ENCODE peak calls at places on chromosomes 6 and 20, in nine cellular contexts. Z is G401; S is D721Med; Y is omental fat pad; I is A172; R is activated CD8-positive, alpha-beta memory T cell treated with anti-CD3 and anti-CD28 coated beads, Interleukin-2, amount 10 ng/mL, durations not matched to agents 7 days and 5 days; K is cardiac fibroblast; T is activated T-cell treated with anti-CD3 and anti-CD28 coated beads for 24 hours; J is NCI-H524. E is an unnamed sample.

GRCh38 chr6:167290786-167291622 is at the start of gene UNC93A:
- DNase-seq in Z (no peak), S (no peak), Y (no peak), I (no peak), R (no peak), K (no peak), T (no peak), J (no peak), E (no peak)

GRCh38 chr6:43916091-43916923 is 146.3 kb downstream of the VEGFA start:
- DNase-seq in Z (no peak), S (no peak), Y (no peak), I (no peak), R (no peak), K (peak; percentile 79), T (no peak), J (no peak), E (no peak)

GRCh38 chr6:168027521-168027920 is 30.1 kb downstream of the KIF25 start:
- DNase-seq in Z (no peak), S (no peak), Y (no peak), I (no peak), R (no peak), K (no peak), T (no peak), J (no peak), E (no peak)

GRCh38 chr6:81722503-81723223 is 29.8 kb downstream of the TENT5A start:
- DNase-seq in Z (no peak), S (no peak), Y (no peak), I (no peak), R (no peak), K (no peak), T (no peak), J (no peak), E (no peak)

GRCh38 chr6:1796706-1797529 is 187.2 kb downstream of the FOXC1 start:
- DNase-seq in Z (no peak), S (no peak), Y (no peak), I (no peak), R (no peak), K (no peak), T (no peak), J (no peak), E (no peak)

GRCh38 chr6:81995548-81996289 is 243.2 kb upstream of the TENT5A start:
- DNase-seq in Z (no peak), S (no peak), Y (no peak), I (no peak), R (no peak), K (peak; percentile 30), T (no peak), J (peak; percentile 8), E (no peak)

GRCh38 chr6:148924226-148924989 is 177.6 kb downstream of the UST start:
- DNase-seq in Z (no peak), S (no peak), Y (no peak), I (no peak), R (no peak), K (no peak), T (no peak), J (no peak), E (no peak)

GRCh38 chr6:145602927-145603326 is 132.4 kb downstream of the EPM2A start:
- DNase-seq in Z (peak; percentile 3), S (no peak), Y (no peak), I (no peak), R (no peak), K (no peak), T (no peak), J (no peak), E (no peak)

GRCh38 chr20:50786703-50787102 is 8.2 kb upstream of the BCAS4 start:
- DNase-seq in Z (no peak), S (no peak), Y (no peak), I (no peak), R (no peak), K (no peak), T (no peak), J (no peak), E (no peak)

GRCh38 chr6:42177514-42178364 is 4.6 kb downstream of the GUCA1A start:
- DNase-seq in Z (no peak), S (no peak), Y (no peak), I (no peak), R (no peak), K (no peak), T (peak; percentile 4), J (no peak), E (no peak)

GRCh38 chr6:152099816-152100618 is 292.5 kb downstream of the ESR1 start:
- DNase-seq in Z (no peak), S (no peak), Y (no peak), I (peak; percentile 45), R (no peak), K (peak; percentile 65), T (no peak), J (peak; percentile 59), E (no peak)

GRCh38 chr6:31113861-31114539 is 600 bp upstream of the PSORS1C1 start:
- DNase-seq in Z (no peak), S (no peak), Y (no peak), I (peak; percentile 63), R (no peak), K (peak; percentile 47), T (no peak), J (no peak), E (no peak)

GRCh38 chr6:145704153-145704781 is 31.1 kb downstream of the EPM2A start:
- DNase-seq in Z (peak; percentile 12), S (no peak), Y (no peak), I (no peak), R (no peak), K (peak; percentile 44), T (no peak), J (no peak), E (no peak)

GRCh38 chr6:21438986-21439352 is 154.6 kb upstream of the SOX4 start:
- DNase-seq in Z (no peak), S (no peak), Y (no peak), I (no peak), R (no peak), K (no peak), T (no peak), J (no peak), E (no peak)

GRCh38 chr6:20403766-20404640 is 2.3 kb downstream of the E2F3 start:
- DNase-seq in Z (peak; percentile 12), S (no peak), Y (no peak), I (peak; percentile 22), R (peak; percentile 89), K (peak; percentile 63), T (peak; percentile 70), J (peak; percentile 17), E (peak; percentile 20)

GRCh38 chr6:37020426-37021211 is 15.2 kb downstream of the FGD2 start:
- DNase-seq in Z (no peak), S (no peak), Y (no peak), I (no peak), R (no peak), K (no peak), T (no peak), J (no peak), E (no peak)

GRCh38 chr6:89509719-89510339 is 76.9 kb downstream of the ANKRD6 start:
- DNase-seq in Z (no peak), S (no peak), Y (no peak), I (no peak), R (no peak), K (no peak), T (no peak), J (no peak), E (no peak)

GRCh38 chr6:97322811-97323210 is 39.8 kb upstream of the MMS22L start:
- DNase-seq in Z (no peak), S (no peak), Y (no peak), I (peak; percentile 21), R (no peak), K (no peak), T (no peak), J (no peak), E (no peak)

GRCh38 chr6:158923801-158924498 is 76.1 kb downstream of the RSPH3 start:
- DNase-seq in Z (no peak), S (no peak), Y (no peak), I (peak; percentile 25), R (no peak), K (no peak), T (no peak), J (no peak), E (peak; percentile 55)

GRCh38 chr6:83592770-83593394 is 80.5 kb downstream of the PRSS35 start:
- DNase-seq in Z (no peak), S (no peak), Y (no peak), I (peak; percentile 33), R (no peak), K (peak; percentile 19), T (no peak), J (peak; percentile 24), E (no peak)

GRCh38 chr20:53930651-53931504 is 139.5 kb downstream of the BCAS1 start:
- DNase-seq in Z (no peak), S (no peak), Y (no peak), I (peak; percentile 58), R (no peak), K (no peak), T (no peak), J (no peak), E (no peak)

GRCh38 chr6:117951783-117952182 is 44.7 kb downstream of the SLC35F1 start:
- DNase-seq in Z (peak; percentile 77), S (no peak), Y (no peak), I (no peak), R (no peak), K (no peak), T (no peak), J (peak; percentile 53), E (peak; percentile 59)

GRCh38 chr20:58308680-58309527 is 611 bp upstream of the RAB22A start:
- DNase-seq in Z (peak; percentile 32), S (no peak), Y (peak; percentile 27), I (peak; percentile 22), R (peak; percentile 77), K (peak; percentile 77), T (peak; percentile 30), J (no peak), E (peak; percentile 59)

GRCh38 chr20:10090588-10091166 is 55.9 kb downstream of the ANKEF1 start:
- DNase-seq in Z (peak; percentile 90), S (no peak), Y (no peak), I (peak; percentile 66), R (no peak), K (peak; percentile 73), T (no peak), J (peak; percentile 37), E (peak; percentile 81)

GRCh38 chr6:41638002-41638800 is at the start of gene MDFI:
- DNase-seq in Z (no peak), S (no peak), Y (no peak), I (no peak), R (no peak), K (peak; percentile 38), T (no peak), J (no peak), E (no peak)

GRCh38 chr6:130975325-130975724 is 87.7 kb downstream of the EPB41L2 start:
- DNase-seq in Z (no peak), S (no peak), Y (no peak), I (peak; percentile 4), R (no peak), K (no peak), T (no peak), J (no peak), E (no peak)

GRCh38 chr20:54475334-54476287 is at the start of gene DOK5:
- DNase-seq in Z (peak; percentile 19), S (no peak), Y (no peak), I (no peak), R (no peak), K (peak; percentile 81), T (no peak), J (no peak), E (peak; percentile 63)

GRCh38 chr6:107547061-107547840 is 57.3 kb downstream of the SOBP start:
- DNase-seq in Z (no peak), S (no peak), Y (no peak), I (no peak), R (no peak), K (no peak), T (no peak), J (no peak), E (no peak)

GRCh38 chr6:44593539-44593944 is 206.0 kb downstream of the CDC5L start:
- DNase-seq in Z (peak; percentile 28), S (no peak), Y (peak; percentile 48), I (peak; percentile 66), R (peak; percentile 80), K (peak; percentile 77), T (peak; percentile 64), J (peak; percentile 36), E (peak; percentile 28)

GRCh38 chr6:142537612-142538478 is 236.0 kb downstream of the ADGRG6 start:
- DNase-seq in Z (peak; percentile 6), S (no peak), Y (no peak), I (no peak), R (no peak), K (peak; percentile 35), T (no peak), J (peak; percentile 43), E (no peak)

GRCh38 chr6:79269877-79270276 is 35.4 kb upstream of the HMGN3 start:
- DNase-seq in Z (no peak), S (no peak), Y (no peak), I (no peak), R (no peak), K (peak; percentile 91), T (no peak), J (no peak), E (no peak)

E was measured in Ammon's horn.